ENCODE peak calls at places on chromosomes 6 and 20, in five cellular contexts. D is breast epithelium, M is hepatocyte, B is uterus, L is stomach. O is an unnamed sample.

GRCh38 chr6:109768485-109768884 is 77.4 kb downstream of the FIG4 start:
- DNase-seq in B (no peak), L (no peak), D (no peak), M (no peak), O (no peak)

GRCh38 chr20:34798328-34798727 is 27.1 kb downstream of the NCOA6 start:
- DNase-seq in B (no peak), M (no peak), L (no peak), D (no peak), O (no peak)

GRCh38 chr6:5425797-5426196 is 164.5 kb downstream of the FARS2 start:
- DNase-seq in M (no peak), B (no peak), D (no peak), L (no peak), O (no peak)

GRCh38 chr20:17568972-17569471 is 853 bp upstream of the DSTN start:
- DNase-seq in B (peak; percentile 97), D (peak; percentile 96), M (peak; percentile 93), L (peak; percentile 87), O (peak; percentile 6)

GRCh38 chr20:34922654-34923381 is 32.8 kb downstream of the GSS start:
- DNase-seq in L (peak; percentile 42), M (no peak), B (peak; percentile 31), D (peak; percentile 74), O (no peak)

GRCh38 chr6:8054276-8054675 is 9.9 kb downstream of the BLOC1S5 start:
- DNase-seq in D (no peak), L (no peak), B (no peak), M (no peak), O (no peak)

GRCh38 chr6:42402184-42402583 is 49.5 kb downstream of the TRERF1 start:
- DNase-seq in L (no peak), D (no peak), B (no peak), M (peak; percentile 16), O (no peak)

GRCh38 chr6:128395596-128395995 is 124.8 kb downstream of the PTPRK start:
- DNase-seq in M (no peak), D (no peak), B (no peak), L (no peak), O (no peak)

GRCh38 chr6:45115696-45116095 is 212.4 kb upstream of the RUNX2 start:
- DNase-seq in M (no peak), L (no peak), B (no peak), D (no peak), O (no peak)

GRCh38 chr6:53598584-53598983 is 53.7 kb upstream of the GCLC start:
- DNase-seq in B (no peak), D (no peak), L (no peak), M (peak; percentile 23), O (no peak)

GRCh38 chr6:33000053-33000452 is 9.3 kb downstream of the HLA-DOA start:
- DNase-seq in D (no peak), B (no peak), M (peak; percentile 39), L (peak; percentile 36), O (peak; percentile 54)
- H3K27me3 ChIP-seq in D (no peaks in the 10 kb centered on the region), B (no peaks in the 10 kb centered on the region), M (peaks cover 34% of the 10 kb centered on the region), L (no peaks in the 10 kb centered on the region), O (peaks cover 5% of the 10 kb centered on the region)

DNA sequence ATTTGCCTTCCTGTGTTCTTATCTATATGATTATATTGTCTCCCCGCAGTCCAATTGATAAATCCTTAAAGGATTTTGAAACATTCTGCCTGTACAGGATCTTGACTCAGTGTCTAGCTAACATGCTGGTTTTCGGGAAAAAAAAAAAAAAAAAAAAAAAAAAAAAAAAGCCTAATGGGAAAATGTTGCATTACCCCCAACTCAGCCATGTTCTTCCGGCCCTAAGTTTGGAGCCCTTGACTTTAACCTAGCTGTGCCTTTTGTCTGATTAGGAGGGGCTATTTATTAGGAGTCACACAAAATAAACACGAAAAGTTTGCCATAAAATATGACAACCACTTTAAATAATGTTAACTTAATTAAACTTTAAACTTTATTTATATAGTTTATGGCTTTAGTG is 244.4 kb upstream of the TCF21 start:
- DNase-seq in L (no peak), D (no peak), B (no peak), M (no peak), O (no peak)
- H3K27me3 ChIP-seq in L (no peaks in the 10 kb centered on the region), D (no peaks in the 10 kb centered on the region), B (no peaks in the 10 kb centered on the region), M (no peaks in the 10 kb centered on the region), O (no peaks in the 10 kb centered on the region)

DNA sequence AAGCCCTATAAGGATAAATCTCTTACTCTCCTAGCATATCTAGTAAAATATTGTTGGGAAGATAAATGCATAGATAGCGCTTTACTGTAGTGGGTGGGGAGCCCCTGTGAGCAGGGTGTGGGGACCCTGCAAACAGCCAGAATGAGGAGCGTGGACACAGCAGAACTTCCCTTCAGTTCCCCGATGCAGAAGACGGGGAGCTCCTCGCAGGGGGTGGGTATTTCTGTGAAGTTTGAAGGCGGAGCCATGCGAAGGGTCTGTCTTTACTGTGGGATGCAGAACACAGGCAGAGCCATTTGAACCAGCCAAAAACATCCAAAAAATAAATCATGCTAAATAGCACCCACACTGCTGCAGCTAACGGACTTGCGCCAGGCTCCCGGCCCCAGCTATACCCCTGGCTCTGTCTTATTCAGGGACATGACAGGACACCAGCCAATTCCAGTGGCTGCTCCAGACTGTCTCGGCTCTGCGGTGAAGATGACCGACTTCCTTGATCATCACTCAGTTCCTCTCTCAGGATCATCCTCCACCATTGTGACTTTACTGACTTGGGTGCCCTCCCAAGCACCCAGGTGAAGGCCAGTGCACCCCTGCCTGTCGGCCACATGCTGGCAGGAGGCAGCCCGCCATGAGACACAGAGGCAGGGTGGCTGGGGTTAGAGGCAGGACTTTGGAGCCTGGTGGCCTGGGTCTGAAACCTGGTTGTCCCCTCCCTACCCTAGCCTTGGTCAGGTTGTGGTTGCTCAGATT is 134.5 kb downstream of the SMOC2 start:
- DNase-seq in L (no peak), D (no peak), M (no peak), B (no peak), O (no peak)
- H3K27me3 ChIP-seq in L (no peaks in the 10 kb centered on the region), D (no peaks in the 10 kb centered on the region), M (peaks cover 5% of the 10 kb centered on the region), B (no peaks in the 10 kb centered on the region), O (no peaks in the 10 kb centered on the region)

GRCh38 chr20:49349078-49349477 is 71.2 kb upstream of the ZNFX1 start:
- DNase-seq in D (no peak), L (no peak), B (no peak), M (no peak), O (no peak)
- H3K27me3 ChIP-seq in D (no peaks in the 10 kb centered on the region), L (peaks cover 6% of the 10 kb centered on the region), B (no peaks in the 10 kb centered on the region), M (no peaks in the 10 kb centered on the region), O (no peaks in the 10 kb centered on the region)

GRCh38 chr6:148385379-148385778 is 42.7 kb downstream of the SASH1 start:
- DNase-seq in M (no peak), B (no peak), D (no peak), L (no peak), O (no peak)
- H3K27me3 ChIP-seq in M (no peaks in the 10 kb centered on the region), B (no peaks in the 10 kb centered on the region), D (no peaks in the 10 kb centered on the region), L (no peaks in the 10 kb centered on the region), O (no peaks in the 10 kb centered on the region)

GRCh38 chr20:53420061-53420460 is 173.6 kb downstream of the ZNF217 start:
- DNase-seq in D (no peak), B (no peak), M (no peak), L (no peak), O (no peak)

GRCh38 chr20:53423587-53424146 is 170.0 kb downstream of the ZNF217 start:
- DNase-seq in B (no peak), D (no peak), L (no peak), M (no peak), O (no peak)

GRCh38 chr20:53421343-53421742 is 172.3 kb downstream of the ZNF217 start:
- DNase-seq in L (no peak), M (no peak), B (no peak), D (no peak), O (no peak)

GRCh38 chr20:53425481-53425880 is 168.2 kb downstream of the ZNF217 start:
- DNase-seq in L (no peak), D (no peak), M (no peak), B (no peak), O (no peak)

DNA sequence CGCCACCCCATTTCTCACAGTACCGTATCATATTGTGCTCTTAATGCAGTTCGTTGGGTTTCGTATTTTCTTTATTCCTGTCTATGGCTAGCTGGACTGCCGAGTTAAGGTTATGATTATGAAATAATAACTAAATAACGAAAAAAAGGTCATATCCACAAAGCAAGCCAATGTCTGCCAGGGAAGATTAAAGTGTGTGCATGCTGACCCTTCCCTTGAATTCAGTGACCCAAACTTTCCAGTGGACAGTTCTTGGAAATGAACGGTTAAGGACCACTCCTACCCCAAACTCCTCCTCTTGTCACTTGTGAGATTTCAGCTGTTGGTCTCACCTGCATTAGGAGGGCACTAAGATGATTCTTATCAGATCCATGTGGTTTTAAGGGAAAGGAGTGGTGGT is 171.6 kb downstream of the ZNF217 start:
- DNase-seq in M (no peak), L (no peak), D (no peak), B (no peak), O (no peak)
- H3K27me3 ChIP-seq in M (no peaks in the 10 kb centered on the region), L (no peaks in the 10 kb centered on the region), D (no peaks in the 10 kb centered on the region), B (no peaks in the 10 kb centered on the region), O (no peaks in the 10 kb centered on the region)